ENCODE peak calls at places on chromosomes 7 and 10, in four cellular contexts. N, D, A and S are unnamed samples. For H3K4me1, the result is how much of the 10 kb centered on the place peaks cover.

GRCh38 chr7:27211694-27212316 is 11.9 kb upstream of the HOXA13 start:
- DNase-seq in N (no peak), D (no peak), A (no peak), S (no peak)

GRCh38 chr7:21507627-21508343 is 35.1 kb upstream of the DNAH11 start:
- DNase-seq in N (peak), D (no peak), A (peak), S (no peak)

GRCh38 chr10:121337356-121337936 is 260.8 kb downstream of the FGFR2 start:
- DNase-seq in N (peak), D (no peak), A (no peak), S (no peak)

GRCh38 chr10:68231106-68231901 is 609 bp downstream of the ATOH7 start:
- DNase-seq in N (peak), D (no peak), A (peak), S (peak)

GRCh38 chr10:27072436-27073114 is 27.7 kb downstream of the ANKRD26 start:
- DNase-seq in N (peak), D (no peak), A (no peak), S (no peak)

GRCh38 chr7:21526007-21526406 is 16.8 kb upstream of the DNAH11 start:
- DNase-seq in N (no peak), D (no peak), A (no peak), S (no peak)

GRCh38 chr7:99014113-99014985 is 129.6 kb downstream of the SMURF1 start:
- DNase-seq in N (no peak), D (no peak), A (peak), S (no peak)

GRCh38 chr10:95440756-95441546 is 120.2 kb downstream of the SORBS1 start:
- DNase-seq in N (no peak), D (no peak), A (no peak), S (no peak)

GRCh38 chr10:85105614-85106013 is 777.2 kb downstream of the CCSER2 start:
- DNase-seq in N (peak), D (no peak), A (no peak), S (no peak)

GRCh38 chr7:155984609-155985405 is 172.5 kb upstream of the SHH start:
- DNase-seq in N (no peak), D (peak), A (no peak), S (no peak)

GRCh38 chr10:68208424-68209042 is 23.4 kb downstream of the ATOH7 start:
- DNase-seq in N (peak), D (no peak), A (peak), S (no peak)

GRCh38 chr7:72490301-72490700 is 78.2 kb upstream of the CALN1 start:
- DNase-seq in N (no peak), D (no peak), A (no peak), S (no peak)

GRCh38 chr7:36346260-36346831 is 43.3 kb upstream of the ANLN start:
- DNase-seq in N (no peak), D (no peak), A (no peak), S (no peak)

GRCh38 chr10:93746844-93747284 is 10.9 kb upstream of the LGI1 start:
- DNase-seq in N (peak), D (no peak), A (peak), S (no peak)

GRCh38 chr10:26571655-26572054 is 125.8 kb upstream of the PDSS1 start:
- DNase-seq in N (no peak), D (no peak), A (no peak), S (no peak)

GRCh38 chr10:79073784-79074432 is 5.1 kb downstream of the ZMIZ1 start:
- DNase-seq in N (no peak), D (no peak), A (peak), S (no peak)

GRCh38 chr7:50973814-50974213 is 191.1 kb upstream of the GRB10 start:
- DNase-seq in N (no peak), D (no peak), A (no peak), S (no peak)

GRCh38 chr7:158561659-158562058 is 26.0 kb downstream of the PTPRN2 start:
- DNase-seq in N (no peak), D (no peak), A (no peak), S (no peak)

GRCh38 chr10:48253970-48254657 is 20.4 kb downstream of the FRMPD2 start:
- DNase-seq in N (no peak), D (no peak), A (no peak), S (no peak)

GRCh38 chr7:102004831-102005230 is 187.4 kb downstream of the CUX1 start:
- DNase-seq in N (no peak), D (no peak), A (no peak), S (no peak)

GRCh38 chr10:113213041-113213440 is 263.0 kb downstream of the TCF7L2 start:
- DNase-seq in N (no peak), D (no peak), A (no peak), S (no peak)

GRCh38 chr7:74042746-74043522 is 15.0 kb downstream of the ELN start:
- DNase-seq in N (no peak), D (no peak), A (no peak), S (no peak)

GRCh38 chr10:78177013-78177370 is 143.3 kb downstream of the RPS24 start:
- DNase-seq in N (peak), D (no peak), A (peak), S (no peak)

GRCh38 chr7:140625908-140626868 is 14.4 kb downstream of the DENND2A start:
- DNase-seq in N (peak), D (peak), A (peak), S (peak)

GRCh38 chr10:121615401-121615800 is 17.2 kb upstream of the FGFR2 start:
- DNase-seq in N (no peak), D (no peak), A (no peak), S (no peak)

GRCh38 chr7:132608523-132608922 is 32.3 kb upstream of the PLXNA4 start:
- DNase-seq in N (no peak), D (no peak), A (no peak), S (no peak)

GRCh38 chr10:123429631-123430257 is 236.4 kb upstream of the GPR26 start:
- DNase-seq in N (peak), D (no peak), A (no peak), S (no peak)

GRCh38 chr10:69729326-69730048 is 72.2 kb upstream of the COL13A1 start:
- DNase-seq in N (no peak), D (no peak), A (peak), S (no peak)

GRCh38 chr10:80429521-80429966 is 21.2 kb downstream of the PRXL2A start:
- DNase-seq in N (no peak), D (no peak), A (peak), S (no peak)

GRCh38 chr7:33874943-33875342 is 30.4 kb upstream of the BMPER start:
- DNase-seq in N (no peak), D (no peak), A (no peak), S (peak)

GRCh38 chr10:31977440-31978157 is 49.0 kb upstream of the ARHGAP12 start:
- DNase-seq in N (no peak), D (no peak), A (no peak), S (no peak)

GRCh38 chr10:69439813-69440506 is 11.3 kb upstream of the TSPAN15 start:
- DNase-seq in N (peak), D (no peak), A (peak), S (no peak)

DNA sequence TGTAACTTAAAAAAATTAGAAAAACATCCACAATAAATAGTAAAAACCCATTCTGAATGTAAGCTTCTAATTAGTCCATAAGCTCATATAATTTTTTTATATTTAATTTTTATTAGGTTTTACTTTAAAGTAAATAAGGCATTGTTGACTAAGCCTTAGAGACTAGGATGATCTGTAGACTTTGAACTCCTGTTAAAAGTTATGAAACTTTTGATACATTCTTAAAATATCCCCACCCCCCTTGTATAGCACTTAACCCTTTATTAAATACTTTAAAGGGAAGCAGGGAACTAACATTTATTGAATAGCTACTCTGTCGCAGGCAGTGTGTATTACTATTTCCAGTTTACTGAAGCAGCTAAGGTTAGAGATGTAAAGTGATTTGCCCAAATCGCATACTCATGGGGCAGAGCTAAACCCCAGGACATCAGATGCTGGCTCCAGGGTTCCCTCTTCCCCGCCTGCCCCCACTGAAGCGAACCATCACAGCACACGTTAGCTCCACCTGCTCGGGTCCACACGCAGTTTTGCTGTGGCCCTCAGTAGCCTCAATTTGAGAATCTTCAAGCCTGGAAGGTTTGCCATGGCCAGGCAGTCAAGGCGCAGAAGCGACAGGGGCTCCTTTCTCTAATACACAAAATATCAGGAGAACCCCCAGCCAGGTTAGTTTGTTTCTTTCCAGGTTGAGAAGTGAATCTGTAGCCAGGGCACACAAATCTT is 762 bp downstream of the PON1 start:
- DNase-seq in N (no peak), D (no peak), A (no peak), S (no peak)
- H3K4me3 ChIP-seq in N (peak), D (no peak), A (no peak), S (no peak)

DNA sequence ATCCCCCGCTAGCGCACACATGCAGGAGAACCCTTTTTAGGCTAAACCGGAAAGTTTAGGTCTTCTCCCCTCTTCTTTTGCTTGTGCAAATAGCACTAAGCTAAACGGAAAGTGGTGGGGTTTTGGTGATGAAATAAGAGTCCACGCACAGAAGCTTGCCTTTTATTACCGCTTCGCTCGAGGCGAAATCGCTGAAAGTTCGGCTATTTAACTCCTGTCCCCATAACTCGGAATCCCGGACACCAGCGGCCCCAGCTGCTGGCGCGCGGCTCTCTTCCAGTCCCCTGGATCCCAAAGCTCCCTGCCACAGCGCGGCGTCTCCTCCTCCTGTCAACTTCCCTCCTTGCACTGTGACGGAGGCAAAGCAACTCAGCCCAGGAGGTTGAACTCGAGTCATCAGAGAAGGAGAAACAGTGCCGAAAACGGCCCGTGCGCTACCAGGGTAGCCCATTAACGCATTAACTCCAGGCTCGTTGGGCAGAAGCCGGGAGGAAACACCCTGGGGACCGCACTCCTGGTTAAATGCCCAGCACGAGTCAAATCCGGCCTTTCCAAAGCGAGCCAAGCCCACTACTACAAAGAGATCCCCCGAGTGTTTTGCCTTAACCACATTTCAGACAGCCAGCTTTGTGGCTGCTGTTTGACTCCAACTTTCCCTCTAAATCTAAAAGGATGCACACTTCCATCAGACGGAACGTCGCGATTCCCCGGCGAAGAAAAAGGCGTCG is 1.3 kb downstream of the SEMA3D start:
- DNase-seq in N (peak), D (peak), A (peak), S (peak)
- TF ChIP-seq CTCF in N (no peak), D (no peak), A (no peak), S (no peak)

DNA sequence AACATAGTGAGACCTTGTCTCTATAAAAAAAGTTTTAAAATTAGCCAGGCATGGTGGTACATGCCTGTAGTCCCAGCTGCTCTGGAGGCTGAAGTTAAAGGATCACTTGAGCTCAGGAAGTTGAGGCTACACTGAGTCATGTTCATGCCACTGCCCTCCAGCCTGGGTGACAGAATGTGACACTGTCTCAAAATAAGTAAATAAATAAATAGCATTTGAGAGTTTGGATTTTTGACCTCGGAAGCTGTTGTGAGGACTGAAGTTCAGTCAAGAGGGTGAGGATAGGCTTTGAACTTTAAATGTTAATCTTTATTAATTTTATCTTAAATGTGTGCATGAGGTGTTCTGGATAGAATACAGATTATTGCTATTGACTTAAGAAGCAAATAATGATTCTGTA is 110.2 kb downstream of the GNAT3 start:
- DNase-seq in N (no peak), D (no peak), A (no peak), S (no peak)
- H3K4me1 ChIP-seq in N (under half), D (under half), A (under half), S (under half)

GRCh38 chr10:110446277-110446676 is 51.4 kb upstream of the DUSP5 start:
- DNase-seq in N (no peak), D (no peak), A (no peak), S (no peak)
- H3K4me3 ChIP-seq in N (no peak), D (no peak), A (no peak), S (no peak)

GRCh38 chr10:11318812-11319598 is 292.4 kb downstream of the USP6NL start:
- DNase-seq in N (peak), D (no peak), A (no peak), S (no peak)
- TF ChIP-seq CTCF in N (peak), D (no peak), A (no peak), S (no peak)

DNA sequence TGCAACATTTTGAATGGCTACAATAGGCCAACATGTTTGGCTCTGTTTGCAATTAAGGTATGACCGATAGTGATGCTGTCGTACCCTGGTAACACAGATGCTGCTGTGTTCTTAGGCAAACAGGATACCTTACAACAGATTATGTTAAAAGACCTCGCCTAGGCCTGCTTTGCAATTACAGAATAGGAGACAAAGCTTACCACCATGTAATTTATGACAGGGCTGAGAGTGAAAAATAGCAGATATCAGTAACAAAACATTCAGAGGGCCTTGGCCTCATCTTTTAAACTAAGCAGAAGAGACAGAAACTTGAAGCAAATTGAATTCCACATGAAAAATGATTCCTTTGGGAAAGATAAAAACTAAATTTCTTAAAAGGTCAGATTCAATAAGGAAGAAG is 29.4 kb upstream of the ABLIM1 start:
- DNase-seq in N (no peak), D (no peak), A (no peak), S (no peak)
- H3K4me1 ChIP-seq in N (under half), D (under half), A (under half), S (under half)

DNA sequence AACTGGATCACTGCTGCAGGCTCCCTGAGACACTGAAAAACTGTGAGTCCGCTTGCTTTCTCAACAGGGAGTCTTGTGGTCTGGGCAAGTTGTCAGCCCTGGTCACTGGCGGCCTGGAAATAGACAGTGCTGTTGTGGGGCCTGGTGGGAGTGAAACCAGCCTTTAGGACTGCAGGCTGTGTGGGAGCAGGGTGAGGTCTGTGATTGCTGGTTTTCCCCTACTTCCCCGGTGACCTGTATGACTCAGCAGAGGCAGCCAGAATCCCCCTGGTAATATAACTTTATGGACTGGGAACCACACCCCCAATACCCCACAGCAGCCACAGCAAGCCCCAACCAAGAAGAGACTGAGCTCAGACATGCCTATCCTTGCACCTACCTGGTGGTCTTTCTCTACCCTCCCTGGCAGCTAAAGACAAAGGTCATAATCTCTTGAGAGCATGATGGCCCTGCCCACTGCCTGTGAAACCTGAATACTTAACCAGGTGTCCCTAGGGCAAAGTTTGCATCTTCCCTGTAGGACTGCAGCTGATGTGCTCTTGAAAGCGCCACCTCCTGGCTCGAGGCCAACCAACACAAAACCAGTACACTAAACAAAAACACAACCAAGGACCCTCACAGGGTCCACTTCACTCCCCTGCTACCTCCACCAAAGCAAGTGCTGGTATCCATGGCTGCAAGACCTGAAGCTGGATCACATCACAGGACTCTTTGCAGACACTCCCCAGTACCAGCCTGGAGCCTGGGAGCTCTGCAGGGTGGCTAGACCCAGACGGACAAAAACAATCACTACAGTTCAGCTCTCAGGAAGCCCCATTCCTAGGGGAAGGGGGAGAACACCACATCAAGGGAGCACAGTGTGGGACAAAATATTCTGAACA is 7.2 kb upstream of the ADAM22 start:
- DNase-seq in N (peak), D (no peak), A (no peak), S (no peak)
- H3K4me3 ChIP-seq in N (no peak), D (no peak), A (no peak), S (no peak)

GRCh38 chr7:115475774-115476407 is 554.0 kb downstream of the MDFIC start:
- DNase-seq in N (peak), D (no peak), A (no peak), S (no peak)
- TF ChIP-seq CTCF in N (peak), D (no peak), A (no peak), S (no peak)

GRCh38 chr10:62133618-62134017 is 135.0 kb downstream of the RTKN2 start:
- DNase-seq in N (no peak), D (no peak), A (no peak), S (no peak)
- H3K4me1 ChIP-seq in N (under half), D (under half), A (under half), S (under half)